ENCODE peak calls at places on chromosomes 7 and 10, in seven cellular contexts. One of them, this sample, is unnamed.

GRCh38 chr10:70410608-70411007 is 6.7 kb downstream of the EIF4EBP2 start:
- DNase-seq in HCT116: no peak
- DNase-seq in GM12891: no peak
- DNase-seq in transverse colon: no peak
- DNase-seq in GM23338: no peak
- DNase-seq in breast epithelium: no peak
- DNase-seq in endothelial cell of umbilical vein: no peak
- DNase-seq in this sample: no peak

GRCh38 chr7:107857541-107857912 is 33.5 kb upstream of the DLD start:
- DNase-seq in HCT116: no peak
- DNase-seq in breast epithelium: no peak
- DNase-seq in GM23338: no peak
- DNase-seq in transverse colon: no peak
- DNase-seq in endothelial cell of umbilical vein: peak; percentile 86
- DNase-seq in GM12891: no peak
- DNase-seq in this sample: no peak

GRCh38 chr7:136868496-136869005 is at the start of gene CHRM2:
- DNase-seq in GM12891: no peak
- DNase-seq in GM23338: peak; percentile 44
- DNase-seq in transverse colon: no peak
- DNase-seq in breast epithelium: no peak
- DNase-seq in HCT116: no peak
- DNase-seq in endothelial cell of umbilical vein: no peak
- DNase-seq in this sample: peak; percentile 64

GRCh38 chr7:234712-235553 is 42.6 kb downstream of the FAM20C start:
- DNase-seq in HCT116: no peak
- DNase-seq in transverse colon: peak; percentile 37
- DNase-seq in endothelial cell of umbilical vein: no peak
- DNase-seq in GM23338: no peak
- DNase-seq in breast epithelium: peak; percentile 89
- DNase-seq in GM12891: no peak
- DNase-seq in this sample: peak; percentile 92

GRCh38 chr7:12062062-12062461 is 149.0 kb upstream of the TMEM106B start:
- DNase-seq in breast epithelium: no peak
- DNase-seq in HCT116: no peak
- DNase-seq in transverse colon: no peak
- DNase-seq in endothelial cell of umbilical vein: no peak
- DNase-seq in GM23338: peak; percentile 62
- DNase-seq in GM12891: no peak
- DNase-seq in this sample: no peak

GRCh38 chr10:119807960-119808697 is 64.5 kb downstream of the MCMBP start:
- DNase-seq in transverse colon: no peak
- DNase-seq in breast epithelium: no peak
- DNase-seq in HCT116: no peak
- DNase-seq in GM12891: no peak
- DNase-seq in GM23338: no peak
- DNase-seq in endothelial cell of umbilical vein: peak; percentile 8
- DNase-seq in this sample: no peak

GRCh38 chr7:54932818-54933543 is 85.8 kb upstream of the EGFR start:
- DNase-seq in GM12891: no peak
- DNase-seq in endothelial cell of umbilical vein: peak; percentile 28
- DNase-seq in transverse colon: peak; percentile 63
- DNase-seq in HCT116: peak; percentile 28
- DNase-seq in GM23338: peak; percentile 81
- DNase-seq in breast epithelium: peak; percentile 60
- DNase-seq in this sample: peak; percentile 84

GRCh38 chr10:73875139-73875475 is 752 bp upstream of the CAMK2G start:
- DNase-seq in HCT116: no peak
- DNase-seq in GM23338: no peak
- DNase-seq in transverse colon: no peak
- DNase-seq in GM12891: no peak
- DNase-seq in breast epithelium: no peak
- DNase-seq in endothelial cell of umbilical vein: no peak
- DNase-seq in this sample: no peak

GRCh38 chr7:107854989-107855388 is 36.0 kb upstream of the DLD start:
- DNase-seq in GM23338: no peak
- DNase-seq in GM12891: no peak
- DNase-seq in HCT116: no peak
- DNase-seq in breast epithelium: no peak
- DNase-seq in endothelial cell of umbilical vein: peak; percentile 24
- DNase-seq in transverse colon: no peak
- DNase-seq in this sample: no peak

GRCh38 chr7:39453743-39454355 is 112.4 kb upstream of the YAE1 start:
- DNase-seq in breast epithelium: no peak
- DNase-seq in GM23338: peak; percentile 89
- DNase-seq in GM12891: peak; percentile 21
- DNase-seq in HCT116: peak; percentile 48
- DNase-seq in transverse colon: peak; percentile 62
- DNase-seq in endothelial cell of umbilical vein: peak; percentile 66
- DNase-seq in this sample: no peak

GRCh38 chr10:34638405-34639054 is 176.6 kb downstream of the PARD3 start:
- DNase-seq in transverse colon: peak; percentile 82
- DNase-seq in GM12891: no peak
- DNase-seq in breast epithelium: peak; percentile 83
- DNase-seq in HCT116: peak; percentile 54
- DNase-seq in endothelial cell of umbilical vein: peak; percentile 88
- DNase-seq in GM23338: peak; percentile 89
- DNase-seq in this sample: peak; percentile 95

GRCh38 chr10:13485623-13486022 is 43.2 kb downstream of the BEND7 start:
- DNase-seq in transverse colon: no peak
- DNase-seq in GM12891: no peak
- DNase-seq in HCT116: no peak
- DNase-seq in breast epithelium: no peak
- DNase-seq in endothelial cell of umbilical vein: peak; percentile 6
- DNase-seq in GM23338: no peak
- DNase-seq in this sample: no peak

GRCh38 chr10:130935051-130935450 is 376.5 kb downstream of the TCERG1L start:
- DNase-seq in endothelial cell of umbilical vein: no peak
- DNase-seq in GM23338: peak; percentile 19
- DNase-seq in transverse colon: no peak
- DNase-seq in HCT116: no peak
- DNase-seq in GM12891: no peak
- DNase-seq in breast epithelium: no peak
- DNase-seq in this sample: no peak

GRCh38 chr10:125048101-125048864 is 106.4 kb downstream of the ZRANB1 start:
- DNase-seq in GM12891: peak; percentile 75
- DNase-seq in transverse colon: peak; percentile 89
- DNase-seq in breast epithelium: peak; percentile 82
- DNase-seq in GM23338: peak; percentile 94
- DNase-seq in HCT116: peak; percentile 88
- DNase-seq in endothelial cell of umbilical vein: peak; percentile 84
- DNase-seq in this sample: peak; percentile 94

GRCh38 chr7:114481995-114482394 is 67.4 kb downstream of the FOXP2 start:
- DNase-seq in GM12891: no peak
- DNase-seq in HCT116: no peak
- DNase-seq in transverse colon: no peak
- DNase-seq in breast epithelium: no peak
- DNase-seq in endothelial cell of umbilical vein: peak; percentile 66
- DNase-seq in GM23338: no peak
- DNase-seq in this sample: no peak

GRCh38 chr7:87318741-87319140 is 26.7 kb upstream of the CROT start:
- DNase-seq in HCT116: no peak
- DNase-seq in GM12891: no peak
- DNase-seq in transverse colon: no peak
- DNase-seq in GM23338: no peak
- DNase-seq in breast epithelium: no peak
- DNase-seq in endothelial cell of umbilical vein: no peak
- DNase-seq in this sample: no peak

GRCh38 chr7:93119191-93119905 is 1.6 kb upstream of the SAMD9 start:
- DNase-seq in GM12891: no peak
- DNase-seq in HCT116: no peak
- DNase-seq in endothelial cell of umbilical vein: no peak
- DNase-seq in transverse colon: no peak
- DNase-seq in breast epithelium: no peak
- DNase-seq in GM23338: no peak
- DNase-seq in this sample: no peak

GRCh38 chr10:129095980-129096339 is 371.1 kb upstream of the MGMT start:
- DNase-seq in endothelial cell of umbilical vein: no peak
- DNase-seq in GM12891: no peak
- DNase-seq in transverse colon: no peak
- DNase-seq in HCT116: no peak
- DNase-seq in GM23338: no peak
- DNase-seq in breast epithelium: no peak
- DNase-seq in this sample: no peak

GRCh38 chr10:78907458-78908211 is 161.1 kb upstream of the ZMIZ1 start:
- DNase-seq in GM23338: no peak
- DNase-seq in breast epithelium: no peak
- DNase-seq in transverse colon: no peak
- DNase-seq in GM12891: no peak
- DNase-seq in HCT116: no peak
- DNase-seq in endothelial cell of umbilical vein: no peak
- DNase-seq in this sample: peak; percentile 56

GRCh38 chr10:48251525-48252353 is 22.8 kb downstream of the FRMPD2 start:
- DNase-seq in HCT116: no peak
- DNase-seq in transverse colon: peak; percentile 16
- DNase-seq in breast epithelium: no peak
- DNase-seq in endothelial cell of umbilical vein: no peak
- DNase-seq in GM12891: no peak
- DNase-seq in GM23338: peak; percentile 22
- DNase-seq in this sample: peak; percentile 56

GRCh38 chr10:62057359-62057758 is 155.9 kb downstream of the ARID5B start:
- DNase-seq in GM12891: no peak
- DNase-seq in GM23338: no peak
- DNase-seq in breast epithelium: no peak
- DNase-seq in transverse colon: no peak
- DNase-seq in endothelial cell of umbilical vein: no peak
- DNase-seq in HCT116: no peak
- DNase-seq in this sample: no peak

GRCh38 chr10:75431180-75432111 is at the start of gene LRMDA:
- DNase-seq in GM12891: no peak
- DNase-seq in GM23338: peak; percentile 55
- DNase-seq in endothelial cell of umbilical vein: no peak
- DNase-seq in HCT116: no peak
- DNase-seq in breast epithelium: no peak
- DNase-seq in transverse colon: peak; percentile 42
- DNase-seq in this sample: peak; percentile 79

GRCh38 chr10:104300736-104301292 is 31.8 kb downstream of the GSTO2 start:
- DNase-seq in transverse colon: peak; percentile 65
- DNase-seq in breast epithelium: no peak
- DNase-seq in endothelial cell of umbilical vein: peak; percentile 85
- DNase-seq in GM23338: no peak
- DNase-seq in GM12891: no peak
- DNase-seq in HCT116: no peak
- DNase-seq in this sample: peak; percentile 91

DNA sequence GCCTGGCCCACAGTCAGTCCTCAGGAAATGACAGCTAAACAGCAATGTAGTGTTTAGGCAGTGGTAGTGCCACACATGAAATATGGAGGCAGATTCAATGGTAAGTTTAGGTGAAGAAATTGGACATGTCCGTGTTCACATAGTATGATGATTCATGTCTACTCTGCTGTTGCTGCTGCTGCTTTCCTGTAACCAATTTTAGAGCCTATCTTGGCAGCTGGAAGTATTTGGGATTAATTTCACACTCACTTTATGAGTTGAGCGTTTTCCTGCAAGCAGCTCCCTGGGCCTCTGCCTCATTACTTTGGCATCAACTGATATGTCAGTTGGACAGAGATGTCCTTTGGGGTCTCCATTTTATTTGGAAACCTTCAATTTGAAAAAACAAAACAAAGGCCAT is 371.2 kb downstream of the BBS9 start:
- DNase-seq in GM12891: no peak
- DNase-seq in transverse colon: no peak
- DNase-seq in endothelial cell of umbilical vein: no peak
- DNase-seq in HCT116: no peak
- DNase-seq in breast epithelium: no peak
- DNase-seq in GM23338: no peak
- DNase-seq in this sample: no peak
- TF ChIP-seq POLR2AphosphoS5 in GM12891: no peak
- TF ChIP-seq POLR2AphosphoS5 in transverse colon: no peak
- TF ChIP-seq POLR2AphosphoS5 in endothelial cell of umbilical vein: no peak
- TF ChIP-seq POLR2AphosphoS5 in HCT116: no peak
- TF ChIP-seq POLR2AphosphoS5 in breast epithelium: no peak
- TF ChIP-seq POLR2AphosphoS5 in GM23338: no peak
- TF ChIP-seq POLR2AphosphoS5 in this sample: no peak

GRCh38 chr7:95264225-95264927 is 60.0 kb downstream of the PON1 start:
- DNase-seq in GM23338: no peak
- DNase-seq in breast epithelium: no peak
- DNase-seq in GM12891: no peak
- DNase-seq in transverse colon: no peak
- DNase-seq in HCT116: no peak
- DNase-seq in endothelial cell of umbilical vein: no peak
- DNase-seq in this sample: no peak
- TF ChIP-seq POLR2AphosphoS5 in GM23338: no peak
- TF ChIP-seq POLR2AphosphoS5 in breast epithelium: no peak
- TF ChIP-seq POLR2AphosphoS5 in GM12891: no peak
- TF ChIP-seq POLR2AphosphoS5 in transverse colon: no peak
- TF ChIP-seq POLR2AphosphoS5 in HCT116: no peak
- TF ChIP-seq POLR2AphosphoS5 in endothelial cell of umbilical vein: no peak
- TF ChIP-seq POLR2AphosphoS5 in this sample: no peak

GRCh38 chr10:63713191-63714144 is 192.3 kb downstream of the REEP3 start:
- DNase-seq in transverse colon: peak; percentile 79
- DNase-seq in endothelial cell of umbilical vein: peak; percentile 88
- DNase-seq in GM23338: peak; percentile 99
- DNase-seq in GM12891: no peak
- DNase-seq in breast epithelium: no peak
- DNase-seq in HCT116: no peak
- DNase-seq in this sample: peak; percentile 93

GRCh38 chr10:63712717-63713115 is 191.5 kb downstream of the REEP3 start:
- DNase-seq in HCT116: no peak
- DNase-seq in breast epithelium: no peak
- DNase-seq in transverse colon: no peak
- DNase-seq in GM12891: no peak
- DNase-seq in endothelial cell of umbilical vein: no peak
- DNase-seq in GM23338: no peak
- DNase-seq in this sample: no peak

GRCh38 chr10:63710703-63711102 is 189.5 kb downstream of the REEP3 start:
- DNase-seq in GM12891: no peak
- DNase-seq in HCT116: no peak
- DNase-seq in GM23338: no peak
- DNase-seq in transverse colon: no peak
- DNase-seq in endothelial cell of umbilical vein: no peak
- DNase-seq in breast epithelium: no peak
- DNase-seq in this sample: no peak

GRCh38 chr10:63711361-63711760 is 190.2 kb downstream of the REEP3 start:
- DNase-seq in breast epithelium: no peak
- DNase-seq in GM23338: peak; percentile 11
- DNase-seq in endothelial cell of umbilical vein: peak; percentile 59
- DNase-seq in transverse colon: no peak
- DNase-seq in HCT116: no peak
- DNase-seq in GM12891: no peak
- DNase-seq in this sample: no peak

GRCh38 chr10:63711866-63712716 is 190.9 kb downstream of the REEP3 start:
- DNase-seq in breast epithelium: peak; percentile 97
- DNase-seq in endothelial cell of umbilical vein: peak; percentile 96
- DNase-seq in GM23338: no peak
- DNase-seq in GM12891: no peak
- DNase-seq in transverse colon: peak; percentile 95
- DNase-seq in HCT116: peak; percentile 99
- DNase-seq in this sample: peak; percentile 98
- TF ChIP-seq POLR2AphosphoS5 in breast epithelium: peak; percentile 79
- TF ChIP-seq POLR2AphosphoS5 in endothelial cell of umbilical vein: peak; percentile 73
- TF ChIP-seq POLR2AphosphoS5 in GM23338: no peak
- TF ChIP-seq POLR2AphosphoS5 in GM12891: no peak
- TF ChIP-seq POLR2AphosphoS5 in transverse colon: peak; percentile 60
- TF ChIP-seq POLR2AphosphoS5 in HCT116: peak; percentile 85
- TF ChIP-seq POLR2AphosphoS5 in this sample: peak; percentile 80

DNA sequence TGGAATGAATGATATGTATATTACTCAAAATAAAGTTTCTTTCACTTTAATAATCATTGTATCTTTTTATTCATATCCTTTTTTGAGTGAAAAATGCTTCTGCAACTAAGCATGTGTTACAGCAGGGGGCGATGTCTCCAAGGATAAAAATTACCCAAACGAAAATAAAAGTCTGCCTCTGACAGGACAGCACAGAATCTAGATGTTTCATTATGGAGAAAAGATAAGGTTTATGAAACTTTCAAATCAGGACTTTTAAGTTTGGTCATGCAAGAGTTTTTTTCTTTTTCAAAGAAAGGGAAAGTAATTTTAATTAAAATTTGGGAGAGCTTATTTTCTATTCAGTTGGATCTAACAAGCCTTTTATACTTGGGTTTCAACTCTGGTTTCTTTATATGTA is 48.4 kb downstream of the TES start:
- DNase-seq in HCT116: peak; percentile 48
- DNase-seq in breast epithelium: no peak
- DNase-seq in endothelial cell of umbilical vein: peak; percentile 85
- DNase-seq in transverse colon: no peak
- DNase-seq in GM23338: peak; percentile 71
- DNase-seq in GM12891: no peak
- DNase-seq in this sample: no peak
- TF ChIP-seq POLR2AphosphoS5 in HCT116: no peak
- TF ChIP-seq POLR2AphosphoS5 in breast epithelium: no peak
- TF ChIP-seq POLR2AphosphoS5 in endothelial cell of umbilical vein: no peak
- TF ChIP-seq POLR2AphosphoS5 in transverse colon: no peak
- TF ChIP-seq POLR2AphosphoS5 in GM23338: no peak
- TF ChIP-seq POLR2AphosphoS5 in GM12891: no peak
- TF ChIP-seq POLR2AphosphoS5 in this sample: no peak

This sample was measured in sigmoid colon.